ENCODE peak calls at places on chromosomes 2 and 18, in five cellular contexts. X is activated CD4-positive, alpha-beta T cell treated with anti-CD3 and anti-CD28 coated beads for 48 hours; R is RWPE1; Y is stimulated activated CD4-positive, alpha-beta T cell treated with anti-CD3 and anti-CD28 coated beads, Interleukin-2, amount 100 ng/mL, for 48 hours; B is fibroblast of the aortic adventitia. I is an unnamed sample.

GRCh38 chr2:57886196-57886786 is 160.3 kb upstream of the VRK2 start:
- DNase-seq in X (no peak), Y (no peak), R (no peak), B (no peak), I (no peak)

GRCh38 chr2:231188506-231189170 is 9.8 kb upstream of the ARMC9 start:
- DNase-seq in Y (no peak), R (no peak), B (no peak), X (no peak), I (no peak)

GRCh38 chr2:16241166-16242160 is 301.1 kb downstream of the MYCN start:
- DNase-seq in Y (no peak), B (no peak), X (no peak), R (no peak), I (no peak)

GRCh38 chr2:199979841-199980628 is 24.7 kb downstream of the MAIP1 start:
- DNase-seq in Y (peak; percentile 85), R (peak; percentile 57), B (peak; percentile 89), X (peak; percentile 91), I (peak; percentile 87)

GRCh38 chr18:13267517-13267916 is 49.0 kb downstream of the LDLRAD4 start:
- DNase-seq in R (no peak), X (peak; percentile 40), Y (no peak), B (no peak), I (no peak)

GRCh38 chr2:12269041-12269972 is 447.4 kb upstream of the TRIB2 start:
- DNase-seq in R (no peak), X (no peak), B (no peak), Y (no peak), I (no peak)

GRCh38 chr2:63056309-63057065 is 5.9 kb downstream of the OTX1 start:
- DNase-seq in R (no peak), X (peak; percentile 47), Y (peak; percentile 11), B (no peak), I (no peak)

GRCh38 chr2:56444339-56444738 is 260.5 kb downstream of the CCDC85A start:
- DNase-seq in R (no peak), B (no peak), X (no peak), Y (no peak), I (peak; percentile 9)

GRCh38 chr18:78984941-78985784 is 5.5 kb downstream of the SALL3 start:
- DNase-seq in X (peak; percentile 51), R (peak; percentile 40), Y (no peak), B (peak; percentile 3), I (peak; percentile 19)

GRCh38 chr2:133591164-133591563 is 22.9 kb upstream of the NCKAP5 start:
- DNase-seq in B (peak; percentile 71), X (no peak), R (no peak), Y (no peak), I (peak; percentile 18)

GRCh38 chr2:81260320-81260719 is 955.8 kb upstream of the LRRTM1 start:
- DNase-seq in B (no peak), Y (no peak), R (peak; percentile 8), X (no peak), I (no peak)

GRCh38 chr2:215052404-215052803 is 86.0 kb downstream of the ABCA12 start:
- DNase-seq in Y (no peak), B (no peak), X (no peak), R (peak; percentile 21), I (no peak)